ENCODE peak calls at places on chromosomes 2 and 18, in four cellular contexts. One of them, this sample, is unnamed.

GRCh38 chr2:238818576-238818975 is 29.3 kb upstream of the TWIST2 start:
- DNase-seq in PC-3: no peak
- DNase-seq in RWPE1: no peak
- DNase-seq in H9: no peak
- DNase-seq in this sample: no peak

GRCh38 chr2:1910021-1910420 is 165.7 kb upstream of the PXDN start:
- DNase-seq in H9: no peak
- DNase-seq in PC-3: no peak
- DNase-seq in RWPE1: no peak
- DNase-seq in this sample: no peak

GRCh38 chr2:174800436-174801195 is 36.3 kb upstream of the CHRNA1 start:
- DNase-seq in RWPE1: no peak
- DNase-seq in PC-3: no peak
- DNase-seq in H9: no peak
- DNase-seq in this sample: no peak

GRCh38 chr2:195330513-195330956 is 326.5 kb upstream of the SLC39A10 start:
- DNase-seq in H9: no peak
- DNase-seq in PC-3: no peak
- DNase-seq in RWPE1: no peak
- DNase-seq in this sample: no peak

GRCh38 chr18:62979900-62980299 is 264.6 kb downstream of the PHLPP1 start:
- DNase-seq in RWPE1: no peak
- DNase-seq in H9: no peak
- DNase-seq in PC-3: no peak
- DNase-seq in this sample: no peak

GRCh38 chr2:120589782-120590608 is 145.7 kb upstream of the GLI2 start:
- DNase-seq in RWPE1: peak; percentile 59
- DNase-seq in H9: no peak
- DNase-seq in PC-3: peak; percentile 74
- DNase-seq in this sample: no peak

GRCh38 chr2:178383718-178384117 is 67.3 kb downstream of the PRKRA start:
- DNase-seq in RWPE1: no peak
- DNase-seq in H9: no peak
- DNase-seq in PC-3: no peak
- DNase-seq in this sample: no peak

GRCh38 chr2:104698276-104698675 is 155.6 kb upstream of the POU3F3 start:
- DNase-seq in H9: no peak
- DNase-seq in PC-3: no peak
- DNase-seq in RWPE1: no peak
- DNase-seq in this sample: no peak

GRCh38 chr18:55351220-55351619 is 236.8 kb downstream of the TCF4 start:
- DNase-seq in PC-3: no peak
- DNase-seq in H9: no peak
- DNase-seq in RWPE1: no peak
- DNase-seq in this sample: no peak

GRCh38 chr18:33584845-33585775 is 7.1 kb downstream of the ASXL3 start:
- DNase-seq in PC-3: no peak
- DNase-seq in H9: peak; percentile 50
- DNase-seq in RWPE1: peak; percentile 8
- DNase-seq in this sample: no peak

GRCh38 chr18:75581336-75582121 is 154.0 kb upstream of the SMIM21 start:
- DNase-seq in PC-3: no peak
- DNase-seq in RWPE1: no peak
- DNase-seq in H9: no peak
- DNase-seq in this sample: no peak

GRCh38 chr2:141906673-141907072 is 224.1 kb downstream of the LRP1B start:
- DNase-seq in H9: no peak
- DNase-seq in RWPE1: no peak
- DNase-seq in PC-3: peak; percentile 11
- DNase-seq in this sample: no peak

GRCh38 chr2:141911485-141912066 is 219.2 kb downstream of the LRP1B start:
- DNase-seq in H9: peak; percentile 63
- DNase-seq in RWPE1: no peak
- DNase-seq in PC-3: peak; percentile 78
- DNase-seq in this sample: no peak
- TF ChIP-seq CTCF in H9: peak; percentile 72
- TF ChIP-seq CTCF in RWPE1: peak; percentile 11
- TF ChIP-seq CTCF in PC-3: peak; percentile 67
- TF ChIP-seq CTCF in this sample: peak; percentile 61

DNA sequence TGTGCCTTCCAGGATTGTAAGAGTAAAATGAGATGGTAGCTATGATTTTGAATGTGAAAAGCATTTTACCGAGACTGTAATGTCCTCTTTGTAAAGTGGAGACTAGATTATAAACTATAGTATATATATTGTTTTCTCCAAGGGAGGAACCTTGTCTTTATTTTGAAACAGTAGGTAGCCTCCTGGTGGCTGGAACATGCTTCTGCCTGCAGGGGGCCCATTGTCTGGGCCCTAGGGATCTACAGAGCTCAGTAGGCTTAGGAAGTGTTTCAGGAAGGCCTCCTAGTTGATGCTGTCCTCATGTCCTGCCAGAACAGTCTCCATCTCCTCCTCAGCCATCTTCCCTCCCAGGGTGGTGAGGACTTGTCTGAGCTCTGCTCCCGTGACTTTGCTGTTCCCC is 3.0 kb downstream of the PIKFYVE start:
- DNase-seq in H9: no peak
- DNase-seq in PC-3: no peak
- DNase-seq in RWPE1: no peak
- DNase-seq in this sample: no peak
- H3K27ac ChIP-seq in H9: no peak overlapping the region
- H3K27ac ChIP-seq in PC-3: no peak overlapping the region
- H3K27ac ChIP-seq in RWPE1: no peak overlapping the region
- H3K27ac ChIP-seq in this sample: no peak overlapping the region

GRCh38 chr2:46988733-46989481 is 73.3 kb upstream of the MCFD2 start:
- DNase-seq in RWPE1: no peak
- DNase-seq in PC-3: no peak
- DNase-seq in H9: peak; percentile 53
- DNase-seq in this sample: no peak

GRCh38 chr2:46990231-46990588 is 74.6 kb upstream of the MCFD2 start:
- DNase-seq in PC-3: no peak
- DNase-seq in H9: no peak
- DNase-seq in RWPE1: no peak
- DNase-seq in this sample: no peak

GRCh38 chr2:46991985-46992384 is 76.4 kb upstream of the MCFD2 start:
- DNase-seq in RWPE1: no peak
- DNase-seq in PC-3: no peak
- DNase-seq in H9: no peak
- DNase-seq in this sample: no peak

GRCh38 chr2:46988230-46988629 is 72.6 kb upstream of the MCFD2 start:
- DNase-seq in H9: no peak
- DNase-seq in RWPE1: no peak
- DNase-seq in PC-3: no peak
- DNase-seq in this sample: no peak

DNA sequence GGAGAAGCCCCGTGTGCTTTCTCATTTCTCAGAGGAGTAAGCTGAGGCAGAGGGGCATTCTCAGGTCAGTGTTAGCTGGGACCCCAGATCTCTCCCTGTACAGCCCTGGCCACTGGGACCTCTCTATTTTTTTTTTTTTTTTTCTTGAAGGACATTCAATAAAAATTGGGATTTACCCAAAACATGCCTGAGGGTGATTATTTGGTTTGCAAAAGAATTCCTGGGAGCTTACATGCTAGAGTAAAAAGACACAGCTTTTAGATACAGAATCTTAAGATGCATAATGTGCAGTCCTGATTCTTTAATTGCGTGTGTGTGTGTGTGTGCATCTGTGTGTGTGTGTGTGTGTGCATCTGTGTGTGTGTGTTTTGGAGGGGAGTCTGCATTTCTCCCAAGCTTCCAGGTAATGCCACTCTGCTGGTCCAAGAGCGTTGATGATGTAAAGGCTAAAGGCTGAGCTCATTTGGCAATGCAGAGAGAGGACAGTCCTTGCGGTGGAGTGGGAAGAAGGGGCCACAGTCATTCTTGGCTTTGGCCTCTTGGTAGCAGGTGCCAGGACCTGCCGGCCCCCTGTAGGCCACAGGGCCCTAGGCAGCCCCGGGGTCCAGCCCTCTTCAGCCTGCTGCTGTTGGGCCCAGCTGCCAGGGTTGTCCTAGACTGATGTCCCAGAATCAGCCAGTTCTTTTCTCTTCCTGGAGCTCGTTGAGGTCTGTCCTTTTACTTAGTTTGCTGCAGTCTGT is 74.1 kb upstream of the MCFD2 start:
- DNase-seq in RWPE1: no peak
- DNase-seq in H9: no peak
- DNase-seq in PC-3: no peak
- DNase-seq in this sample: no peak
- TF ChIP-seq CTCF in RWPE1: no peak
- TF ChIP-seq CTCF in H9: peak; percentile 37
- TF ChIP-seq CTCF in PC-3: no peak
- TF ChIP-seq CTCF in this sample: no peak

DNA sequence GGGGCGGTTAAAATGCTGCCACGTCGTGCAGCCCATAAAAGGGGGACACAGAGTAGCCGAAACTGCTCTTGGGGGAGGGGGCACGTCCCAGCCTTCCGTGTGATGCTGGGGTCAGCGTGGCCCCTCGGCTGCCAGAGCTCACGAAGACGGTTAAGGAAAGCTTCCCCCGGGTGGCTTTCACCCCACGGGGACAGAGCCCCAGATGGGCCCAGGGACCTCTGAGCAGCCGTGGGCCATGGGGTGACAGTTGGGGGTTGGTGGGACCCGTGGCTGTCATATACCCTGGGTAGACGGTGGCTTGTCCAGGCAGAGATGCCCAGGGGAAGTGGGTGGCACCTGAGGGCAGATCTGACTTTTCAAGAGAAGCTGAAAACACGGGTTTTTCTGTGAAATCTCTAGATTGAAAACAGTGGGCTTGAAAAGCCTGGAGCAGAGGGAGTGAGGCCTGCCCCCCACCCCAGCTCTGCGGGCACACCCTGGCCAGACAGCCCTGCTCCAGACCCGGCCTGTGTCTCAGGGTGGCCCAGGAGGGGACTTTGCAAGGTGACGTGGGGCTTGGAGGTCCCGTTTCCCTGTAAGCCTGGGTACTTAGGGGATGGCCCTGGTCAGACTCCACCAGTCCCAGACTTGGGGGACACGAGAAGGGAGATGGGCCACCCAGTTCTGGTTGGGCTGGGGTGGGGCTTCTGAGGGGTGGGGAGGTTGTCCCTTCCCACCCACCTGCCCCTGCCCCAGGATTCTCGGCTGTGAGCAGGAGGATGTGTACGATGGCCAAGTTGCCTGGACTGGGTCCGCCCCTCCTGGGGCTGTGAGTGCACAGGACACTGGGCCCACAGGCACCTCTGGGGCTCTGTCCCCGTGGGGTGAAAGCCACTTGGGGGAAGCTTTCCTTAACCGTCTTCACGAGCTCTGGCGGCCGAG is 650 bp downstream of the NEU4 start:
- DNase-seq in RWPE1: no peak
- DNase-seq in H9: no peak
- DNase-seq in PC-3: no peak
- DNase-seq in this sample: no peak
- H3K27ac ChIP-seq in RWPE1: no peak overlapping the region
- H3K27ac ChIP-seq in H9: no peak overlapping the region
- H3K27ac ChIP-seq in PC-3: no peak overlapping the region
- H3K27ac ChIP-seq in this sample: no peak overlapping the region

DNA sequence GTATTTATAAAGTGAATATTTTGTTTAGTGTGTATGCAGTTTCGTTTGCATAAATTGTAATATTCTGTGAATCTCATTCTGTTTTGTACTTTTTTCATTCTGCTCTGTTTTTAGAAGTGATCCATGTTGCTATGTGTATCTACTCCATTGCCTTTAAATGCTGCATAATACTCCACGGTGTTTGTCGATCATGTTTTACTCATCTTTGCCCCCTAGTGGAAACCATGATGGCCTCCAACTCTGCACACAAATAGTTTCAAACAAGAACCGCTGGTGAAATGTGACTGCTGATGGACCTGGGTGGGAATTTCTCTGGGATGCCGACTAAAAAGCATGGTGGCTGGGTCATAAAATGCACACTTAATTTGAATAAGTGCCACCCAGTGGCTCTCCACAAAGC is 32.0 kb upstream of the SKOR2 start:
- DNase-seq in PC-3: peak; percentile 42
- DNase-seq in H9: peak; percentile 34
- DNase-seq in RWPE1: no peak
- DNase-seq in this sample: no peak
- TF ChIP-seq CTCF in PC-3: peak; percentile 53
- TF ChIP-seq CTCF in H9: peak; percentile 77
- TF ChIP-seq CTCF in RWPE1: peak; percentile 16
- TF ChIP-seq CTCF in this sample: peak; percentile 57

This sample was measured in RWPE2.